ENCODE peak calls at places on chromosomes 11 and 22, in eight cellular contexts. U is suprapubic skin, D is tibial nerve, F is prostate gland, V is adrenal gland, Q is heart left ventricle, H is IMR-90, C is HCT116. K is an unnamed sample.

GRCh38 chr11:91749231-91749630 is 475.4 kb upstream of the FAT3 start:
- DNase-seq in U (no peak), D (no peak), F (no peak), V (no peak), Q (no peak), H (no peak), C (no peak), K (no peak)

GRCh38 chr11:1817511-1817910 is 17.3 kb upstream of the SYT8 start:
- DNase-seq in U (no peak), D (no peak), F (no peak), V (no peak), Q (no peak), H (no peak), C (no peak), K (no peak)

GRCh38 chr22:43497956-43498855 is 86.4 kb downstream of the MPPED1 start:
- DNase-seq in U (no peak), D (no peak), F (no peak), V (no peak), Q (no peak), H (no peak), C (no peak), K (no peak)

GRCh38 chr11:35602979-35603378 is 15.3 kb upstream of the FJX1 start:
- DNase-seq in U (no peak), D (no peak), F (no peak), V (no peak), Q (no peak), H (no peak), C (no peak), K (no peak)

GRCh38 chr11:44774131-44774530 is 47.4 kb downstream of the TSPAN18 start:
- DNase-seq in U (no peak), D (peak), F (no peak), V (peak), Q (peak), H (no peak), C (no peak), K (peak)

GRCh38 chr11:77188323-77188911 is 60.4 kb downstream of the MYO7A start:
- DNase-seq in U (peak), D (peak), F (peak), V (peak), Q (peak), H (peak), C (peak), K (peak)

GRCh38 chr22:29053048-29053702 is 8.5 kb downstream of the C22orf31 start:
- DNase-seq in U (peak), D (no peak), F (no peak), V (no peak), Q (no peak), H (no peak), C (no peak), K (no peak)

GRCh38 chr11:34564807-34565241 is 51.2 kb upstream of the ELF5 start:
- DNase-seq in U (no peak), D (no peak), F (peak), V (no peak), Q (no peak), H (no peak), C (no peak), K (no peak)

GRCh38 chr11:6297831-6298230 is 22.5 kb downstream of the CAVIN3 start:
- DNase-seq in U (no peak), D (no peak), F (no peak), V (no peak), Q (no peak), H (no peak), C (no peak), K (no peak)

GRCh38 chr11:76214968-76215548 is 8.8 kb upstream of the WNT11 start:
- DNase-seq in U (no peak), D (no peak), F (no peak), V (no peak), Q (no peak), H (no peak), C (no peak), K (no peak)

GRCh38 chr11:71139516-71140205 is 112.7 kb downstream of the SHANK2 start:
- DNase-seq in U (peak), D (no peak), F (peak), V (peak), Q (peak), H (peak), C (no peak), K (peak)

GRCh38 chr11:105372214-105372613 is 232.6 kb upstream of the CARD18 start:
- DNase-seq in U (no peak), D (no peak), F (no peak), V (no peak), Q (no peak), H (no peak), C (no peak), K (no peak)

GRCh38 chr22:23180893-23181762 is 819 bp downstream of the BCR start:
- DNase-seq in U (peak), D (no peak), F (no peak), V (peak), Q (peak), H (no peak), C (no peak), K (no peak)

GRCh38 chr11:118232659-118233058 is 7.8 kb upstream of the JAML start:
- DNase-seq in U (no peak), D (no peak), F (no peak), V (no peak), Q (no peak), H (no peak), C (peak), K (no peak)

GRCh38 chr11:70901951-70902521 is 350.3 kb downstream of the SHANK2 start:
- DNase-seq in U (no peak), D (no peak), F (no peak), V (no peak), Q (no peak), H (peak), C (no peak), K (peak)

GRCh38 chr11:13923716-13924650 is 38.5 kb upstream of the SPON1 start:
- DNase-seq in U (no peak), D (no peak), F (no peak), V (no peak), Q (no peak), H (no peak), C (peak), K (no peak)

GRCh38 chr11:125337836-125338235 is 158.2 kb downstream of the FEZ1 start:
- DNase-seq in U (no peak), D (no peak), F (no peak), V (no peak), Q (no peak), H (peak), C (no peak), K (no peak)

DNA sequence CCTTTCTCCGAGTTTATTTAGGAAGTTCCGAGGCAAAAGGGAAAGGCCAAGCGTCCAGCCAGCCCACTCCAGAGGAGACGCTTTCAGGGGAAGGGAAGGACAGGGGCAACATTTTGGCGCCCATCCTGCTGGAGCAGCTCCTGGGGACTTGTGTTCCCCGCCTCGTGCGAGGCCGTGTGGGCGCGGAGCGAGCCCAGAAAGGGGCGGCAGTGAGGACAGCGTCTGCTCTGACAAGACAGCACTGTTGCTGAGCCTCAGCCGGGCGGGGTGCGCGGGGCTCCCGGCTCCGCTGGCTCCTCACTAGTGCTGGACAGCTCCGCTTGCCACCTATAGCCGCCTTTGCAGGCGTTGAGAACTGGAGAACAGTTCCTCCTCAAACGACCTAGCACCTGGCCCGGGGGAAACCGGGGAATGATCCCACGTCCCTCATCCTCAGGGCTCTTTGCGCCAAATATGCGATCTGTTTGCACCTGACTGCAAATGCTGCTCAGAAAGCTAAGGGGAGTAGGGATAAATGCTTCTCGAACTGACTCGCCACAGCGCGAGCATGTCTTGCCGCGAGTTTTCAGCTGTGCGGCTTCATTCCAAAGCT is 722 bp upstream of the GUCY1A2 start:
- DNase-seq in U (peak), D (peak), F (peak), V (peak), Q (peak), H (peak), C (no peak), K (peak)
- H3K4me3 ChIP-seq in U (peak), D (peak), F (peak), V (peak), Q (peak), H (peak), C (no peak), K (peak)

GRCh38 chr11:19093976-19094375 is 23.0 kb upstream of the ZDHHC13 start:
- DNase-seq in U (no peak), D (no peak), F (no peak), V (no peak), Q (no peak), H (no peak), C (no peak), K (no peak)
- TF ChIP-seq POLR2A in U (no peak), D (no peak), F (no peak), V (no peak), Q (no peak), H (no peak), C (no peak), K (no peak)

GRCh38 chr22:17794726-17795125 is 20.5 kb upstream of the BID start:
- DNase-seq in U (no peak), D (no peak), F (no peak), V (no peak), Q (no peak), H (no peak), C (no peak), K (no peak)

GRCh38 chr22:17797721-17798559 is 23.7 kb upstream of the BID start:
- DNase-seq in U (no peak), D (no peak), F (no peak), V (no peak), Q (no peak), H (no peak), C (no peak), K (no peak)

GRCh38 chr22:17795143-17795542 is 20.9 kb upstream of the BID start:
- DNase-seq in U (no peak), D (no peak), F (no peak), V (no peak), Q (no peak), H (no peak), C (no peak), K (no peak)

GRCh38 chr22:17796695-17797094 is 22.4 kb upstream of the BID start:
- DNase-seq in U (no peak), D (no peak), F (no peak), V (no peak), Q (no peak), H (no peak), C (no peak), K (no peak)

GRCh38 chr22:17795661-17796548 is 21.6 kb upstream of the BID start:
- DNase-seq in U (no peak), D (no peak), F (no peak), V (no peak), Q (no peak), H (no peak), C (no peak), K (no peak)
- H3K4me3 ChIP-seq in U (no peak), D (no peak), F (no peak), V (no peak), Q (no peak), H (no peak), C (no peak), K (no peak)

DNA sequence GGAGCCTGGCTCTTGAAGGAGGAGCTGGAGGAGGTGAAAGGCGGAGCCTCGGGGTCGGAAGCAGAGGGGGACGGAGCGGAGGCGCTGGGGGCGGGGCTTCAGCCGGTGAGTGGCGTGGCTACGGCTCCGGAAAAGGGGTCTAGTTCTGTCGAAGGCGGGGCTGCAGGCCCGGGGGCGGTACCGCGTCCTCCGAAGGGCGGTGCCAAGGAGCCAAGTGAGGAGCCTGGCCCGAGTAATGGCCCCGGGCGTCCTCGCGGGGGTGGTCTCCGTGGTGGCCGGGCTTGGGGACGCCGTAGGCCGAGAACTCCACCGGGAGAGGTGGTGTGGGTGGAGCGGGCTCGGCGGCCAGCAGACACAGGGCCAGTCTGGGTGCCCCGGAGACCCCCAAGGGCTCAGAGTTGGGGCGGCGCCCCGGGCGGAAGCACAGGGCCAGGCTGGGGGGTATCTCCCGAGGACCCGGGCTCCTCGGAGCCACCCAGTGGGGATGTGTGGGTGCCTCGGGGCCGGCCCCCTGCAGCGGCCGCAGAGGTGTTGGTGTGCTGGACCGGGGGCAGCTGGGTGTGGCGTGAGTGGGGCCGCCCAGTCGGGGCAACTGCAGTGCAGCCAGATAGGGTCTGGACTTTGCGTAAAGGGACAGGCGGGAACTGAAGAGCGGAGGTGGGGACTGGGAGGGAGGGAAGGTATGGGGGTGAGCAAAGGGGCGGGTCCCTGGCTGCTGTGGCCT is 697 bp downstream of the FKBP2 start:
- DNase-seq in U (peak), D (peak), F (peak), V (peak), Q (peak), H (peak), C (peak), K (peak)
- TF ChIP-seq POLR2A in U (no peak), D (peak), F (peak), V (peak), Q (no peak), H (peak), C (peak), K (peak)

GRCh38 chr22:39170825-39171622 is 18.5 kb upstream of the CBX7 start:
- DNase-seq in U (peak), D (peak), F (peak), V (peak), Q (peak), H (peak), C (peak), K (peak)
- H3K4me3 ChIP-seq in U (no peak), D (no peak), F (no peak), V (no peak), Q (peak), H (no peak), C (no peak), K (no peak)

DNA sequence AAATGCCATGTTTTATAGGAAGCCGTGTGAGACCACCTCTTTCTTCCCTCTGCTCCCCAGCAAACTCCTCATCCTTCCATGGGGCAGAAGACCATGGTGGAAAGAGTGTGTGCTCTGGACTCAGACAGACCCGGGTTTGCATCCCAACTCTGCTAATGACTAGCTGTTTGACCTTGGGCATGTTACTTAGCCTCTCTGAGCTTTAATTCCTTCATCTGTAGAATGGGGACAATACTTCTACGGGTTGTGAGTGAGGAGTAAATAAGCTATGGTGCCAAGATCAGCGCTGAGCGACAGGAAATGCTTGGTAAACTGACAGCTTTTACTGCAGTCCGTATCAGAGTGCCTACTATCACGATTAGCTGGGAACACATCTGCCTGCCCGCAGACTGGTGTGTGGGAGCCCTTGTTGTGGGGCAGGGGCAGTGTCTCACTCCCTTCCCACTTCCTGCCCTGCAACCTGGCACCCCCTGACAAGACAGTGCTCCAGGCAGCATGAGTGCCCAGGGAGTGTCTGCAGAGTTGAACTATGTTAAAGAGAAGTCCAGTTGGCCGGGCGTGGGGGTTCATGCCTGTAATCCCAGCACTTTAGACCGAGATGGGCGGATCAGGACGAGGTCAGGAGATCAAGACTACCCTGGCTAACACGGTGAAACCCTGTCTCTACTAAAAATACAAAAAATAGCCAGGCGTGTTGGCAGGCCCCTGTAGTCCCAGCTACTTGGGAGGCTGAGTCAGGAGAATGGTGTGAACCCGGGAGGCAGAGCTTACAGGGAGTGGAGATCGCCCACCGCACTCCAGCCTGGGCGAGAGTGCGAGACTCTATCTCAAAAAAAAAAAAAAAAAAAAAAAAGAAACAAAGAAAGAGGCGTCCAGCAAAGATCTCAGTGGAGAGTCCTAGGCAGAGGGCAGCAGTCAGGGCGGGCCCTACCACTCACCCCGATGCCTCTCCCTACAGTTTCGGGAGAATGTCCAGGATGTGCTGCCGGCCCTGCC is 2.2 kb downstream of the SEC14L2 start:
- DNase-seq in U (no peak), D (no peak), F (peak), V (no peak), Q (no peak), H (no peak), C (no peak), K (no peak)
- TF ChIP-seq POLR2A in U (no peak), D (no peak), F (no peak), V (no peak), Q (no peak), H (no peak), C (no peak), K (no peak)

GRCh38 chr11:2867722-2868548 is 17.6 kb downstream of the CDKN1C start:
- DNase-seq in U (no peak), D (no peak), F (no peak), V (no peak), Q (no peak), H (no peak), C (no peak), K (no peak)
- H3K4me3 ChIP-seq in U (no peak), D (no peak), F (no peak), V (no peak), Q (peak), H (no peak), C (no peak), K (no peak)

GRCh38 chr11:72421351-72421750 is 13.0 kb downstream of the CLPB start:
- DNase-seq in U (no peak), D (no peak), F (no peak), V (no peak), Q (no peak), H (peak), C (no peak), K (no peak)
- TF ChIP-seq POLR2A in U (no peak), D (no peak), F (no peak), V (no peak), Q (no peak), H (no peak), C (no peak), K (no peak)

K was measured in right lobe of liver.